ENCODE peak calls at places on chromosomes 3 and 15, in five cellular contexts. One of them, this sample, is unnamed.
A peak's percentile ranks its signal among the peaks of the same experiment; 100 is the strongest.

GRCh38 chr3:69669070-69669469 is 70.2 kb upstream of the MITF start:
- DNase-seq in GM20000: no peak
- DNase-seq in A549: no peak
- DNase-seq in NCI-H510A treated with DMSO at 0.1 percent for 48 hours: no peak
- DNase-seq in NCI-H187 treated with DMSO at 0.1 percent for 48 hours: no peak
- DNase-seq in this sample: no peak

GRCh38 chr15:57797608-57798267 is 91.2 kb downstream of the POLR2M start:
- DNase-seq in NCI-H187 treated with DMSO at 0.1 percent for 48 hours: no peak
- DNase-seq in GM20000: no peak
- DNase-seq in NCI-H510A treated with DMSO at 0.1 percent for 48 hours: no peak
- DNase-seq in A549: no peak
- DNase-seq in this sample: no peak

GRCh38 chr3:79414821-79415220 is 353.0 kb downstream of the ROBO1 start:
- DNase-seq in GM20000: no peak
- DNase-seq in A549: no peak
- DNase-seq in NCI-H510A treated with DMSO at 0.1 percent for 48 hours: no peak
- DNase-seq in NCI-H187 treated with DMSO at 0.1 percent for 48 hours: no peak
- DNase-seq in this sample: no peak

GRCh38 chr15:59896652-59897051 is 107.5 kb upstream of the FOXB1 start:
- DNase-seq in GM20000: no peak
- DNase-seq in NCI-H510A treated with DMSO at 0.1 percent for 48 hours: peak; percentile 10
- DNase-seq in NCI-H187 treated with DMSO at 0.1 percent for 48 hours: no peak
- DNase-seq in A549: no peak
- DNase-seq in this sample: no peak

GRCh38 chr3:85821130-85821756 is 862.5 kb downstream of the CADM2 start:
- DNase-seq in A549: peak; percentile 58
- DNase-seq in NCI-H510A treated with DMSO at 0.1 percent for 48 hours: peak; percentile 33
- DNase-seq in GM20000: peak; percentile 8
- DNase-seq in NCI-H187 treated with DMSO at 0.1 percent for 48 hours: no peak
- DNase-seq in this sample: no peak

GRCh38 chr3:21256932-21257331 is 494.1 kb downstream of the ZNF385D start:
- DNase-seq in A549: no peak
- DNase-seq in GM20000: no peak
- DNase-seq in NCI-H510A treated with DMSO at 0.1 percent for 48 hours: no peak
- DNase-seq in NCI-H187 treated with DMSO at 0.1 percent for 48 hours: no peak
- DNase-seq in this sample: no peak

GRCh38 chr15:73677146-73677607 is 7.0 kb upstream of the CD276 start:
- DNase-seq in NCI-H510A treated with DMSO at 0.1 percent for 48 hours: peak; percentile 16
- DNase-seq in GM20000: peak; percentile 70
- DNase-seq in NCI-H187 treated with DMSO at 0.1 percent for 48 hours: no peak
- DNase-seq in A549: peak; percentile 61
- DNase-seq in this sample: peak; percentile 37

GRCh38 chr3:47533481-47533880 is 20.0 kb upstream of the ELP6 start:
- DNase-seq in NCI-H187 treated with DMSO at 0.1 percent for 48 hours: no peak
- DNase-seq in NCI-H510A treated with DMSO at 0.1 percent for 48 hours: no peak
- DNase-seq in A549: no peak
- DNase-seq in GM20000: no peak
- DNase-seq in this sample: no peak

GRCh38 chr3:50625879-50626182 is 8.9 kb downstream of the MAPKAPK3 start:
- DNase-seq in GM20000: no peak
- DNase-seq in A549: no peak
- DNase-seq in NCI-H187 treated with DMSO at 0.1 percent for 48 hours: no peak
- DNase-seq in NCI-H510A treated with DMSO at 0.1 percent for 48 hours: no peak
- DNase-seq in this sample: no peak

GRCh38 chr15:72474912-72475601 is 927 bp downstream of the ARIH1 start:
- DNase-seq in NCI-H187 treated with DMSO at 0.1 percent for 48 hours: no peak
- DNase-seq in GM20000: peak; percentile 74
- DNase-seq in A549: peak; percentile 90
- DNase-seq in NCI-H510A treated with DMSO at 0.1 percent for 48 hours: peak; percentile 36
- DNase-seq in this sample: peak; percentile 82

GRCh38 chr3:185207931-185208746 is 45.7 kb downstream of the EHHADH start:
- DNase-seq in NCI-H510A treated with DMSO at 0.1 percent for 48 hours: no peak
- DNase-seq in NCI-H187 treated with DMSO at 0.1 percent for 48 hours: no peak
- DNase-seq in A549: no peak
- DNase-seq in GM20000: peak; percentile 60
- DNase-seq in this sample: no peak

GRCh38 chr3:112739252-112739945 is 98.5 kb upstream of the CCDC80 start:
- DNase-seq in NCI-H187 treated with DMSO at 0.1 percent for 48 hours: no peak
- DNase-seq in A549: peak; percentile 27
- DNase-seq in NCI-H510A treated with DMSO at 0.1 percent for 48 hours: no peak
- DNase-seq in GM20000: no peak
- DNase-seq in this sample: no peak

GRCh38 chr15:70762469-70763119 is 764 bp downstream of the UACA start:
- DNase-seq in NCI-H510A treated with DMSO at 0.1 percent for 48 hours: no peak
- DNase-seq in NCI-H187 treated with DMSO at 0.1 percent for 48 hours: no peak
- DNase-seq in GM20000: no peak
- DNase-seq in A549: peak; percentile 61
- DNase-seq in this sample: no peak

GRCh38 chr3:133479895-133480669 is 80.2 kb downstream of the BFSP2 start:
- DNase-seq in A549: no peak
- DNase-seq in NCI-H187 treated with DMSO at 0.1 percent for 48 hours: no peak
- DNase-seq in GM20000: peak; percentile 32
- DNase-seq in NCI-H510A treated with DMSO at 0.1 percent for 48 hours: no peak
- DNase-seq in this sample: no peak

GRCh38 chr3:23928525-23928924 is 11.6 kb downstream of the RPL15 start:
- DNase-seq in NCI-H510A treated with DMSO at 0.1 percent for 48 hours: no peak
- DNase-seq in A549: peak; percentile 32
- DNase-seq in NCI-H187 treated with DMSO at 0.1 percent for 48 hours: no peak
- DNase-seq in GM20000: no peak
- DNase-seq in this sample: no peak

GRCh38 chr15:91593081-91593480 is 260.4 kb upstream of the SLCO3A1 start:
- DNase-seq in NCI-H187 treated with DMSO at 0.1 percent for 48 hours: no peak
- DNase-seq in A549: no peak
- DNase-seq in NCI-H510A treated with DMSO at 0.1 percent for 48 hours: no peak
- DNase-seq in GM20000: no peak
- DNase-seq in this sample: no peak

GRCh38 chr3:65828706-65829105 is 210.0 kb downstream of the MAGI1 start:
- DNase-seq in GM20000: no peak
- DNase-seq in NCI-H187 treated with DMSO at 0.1 percent for 48 hours: no peak
- DNase-seq in NCI-H510A treated with DMSO at 0.1 percent for 48 hours: no peak
- DNase-seq in A549: no peak
- DNase-seq in this sample: peak; percentile 52

GRCh38 chr15:57218826-57219576 is 157.3 kb upstream of the CGNL1 start:
- DNase-seq in GM20000: no peak
- DNase-seq in NCI-H510A treated with DMSO at 0.1 percent for 48 hours: peak; percentile 99
- DNase-seq in A549: peak; percentile 54
- DNase-seq in NCI-H187 treated with DMSO at 0.1 percent for 48 hours: peak; percentile 70
- DNase-seq in this sample: peak; percentile 60

GRCh38 chr15:92638291-92638708 is 17.3 kb downstream of the FAM174B start:
- DNase-seq in NCI-H187 treated with DMSO at 0.1 percent for 48 hours: peak; percentile 83
- DNase-seq in A549: no peak
- DNase-seq in GM20000: no peak
- DNase-seq in NCI-H510A treated with DMSO at 0.1 percent for 48 hours: peak; percentile 88
- DNase-seq in this sample: no peak

GRCh38 chr3:86794336-86795065 is 196.4 kb downstream of the VGLL3 start:
- DNase-seq in NCI-H510A treated with DMSO at 0.1 percent for 48 hours: no peak
- DNase-seq in A549: no peak
- DNase-seq in GM20000: no peak
- DNase-seq in NCI-H187 treated with DMSO at 0.1 percent for 48 hours: no peak
- DNase-seq in this sample: peak; percentile 60

GRCh38 chr3:101099791-101100190 is 106.6 kb upstream of the ABI3BP start:
- DNase-seq in NCI-H187 treated with DMSO at 0.1 percent for 48 hours: no peak
- DNase-seq in NCI-H510A treated with DMSO at 0.1 percent for 48 hours: no peak
- DNase-seq in GM20000: no peak
- DNase-seq in A549: no peak
- DNase-seq in this sample: no peak

GRCh38 chr3:186097663-186098451 is 11.0 kb downstream of the ETV5 start:
- DNase-seq in NCI-H510A treated with DMSO at 0.1 percent for 48 hours: peak; percentile 90
- DNase-seq in GM20000: no peak
- DNase-seq in NCI-H187 treated with DMSO at 0.1 percent for 48 hours: peak; percentile 77
- DNase-seq in A549: peak; percentile 91
- DNase-seq in this sample: peak; percentile 84

GRCh38 chr3:3685721-3686120 is 113.5 kb upstream of the LRRN1 start:
- DNase-seq in NCI-H187 treated with DMSO at 0.1 percent for 48 hours: no peak
- DNase-seq in A549: no peak
- DNase-seq in NCI-H510A treated with DMSO at 0.1 percent for 48 hours: no peak
- DNase-seq in GM20000: no peak
- DNase-seq in this sample: no peak

GRCh38 chr15:36356978-36357582 is 222.3 kb upstream of the CDIN1 start:
- DNase-seq in NCI-H187 treated with DMSO at 0.1 percent for 48 hours: no peak
- DNase-seq in A549: no peak
- DNase-seq in GM20000: no peak
- DNase-seq in NCI-H510A treated with DMSO at 0.1 percent for 48 hours: no peak
- DNase-seq in this sample: peak; percentile 50

GRCh38 chr15:25178835-25179672 is 224.3 kb downstream of the SNRPN start:
- DNase-seq in GM20000: no peak
- DNase-seq in NCI-H510A treated with DMSO at 0.1 percent for 48 hours: no peak
- DNase-seq in NCI-H187 treated with DMSO at 0.1 percent for 48 hours: no peak
- DNase-seq in A549: no peak
- DNase-seq in this sample: no peak

GRCh38 chr3:124636101-124636862 is 94.0 kb upstream of the UMPS start:
- DNase-seq in NCI-H187 treated with DMSO at 0.1 percent for 48 hours: no peak
- DNase-seq in GM20000: no peak
- DNase-seq in A549: no peak
- DNase-seq in NCI-H510A treated with DMSO at 0.1 percent for 48 hours: no peak
- DNase-seq in this sample: no peak

GRCh38 chr15:42331235-42331634 is 28.1 kb upstream of the CAPN3 start:
- DNase-seq in GM20000: no peak
- DNase-seq in A549: no peak
- DNase-seq in NCI-H187 treated with DMSO at 0.1 percent for 48 hours: no peak
- DNase-seq in NCI-H510A treated with DMSO at 0.1 percent for 48 hours: no peak
- DNase-seq in this sample: no peak

GRCh38 chr15:92801412-92801773 is 98.7 kb upstream of the CHD2 start:
- DNase-seq in NCI-H187 treated with DMSO at 0.1 percent for 48 hours: no peak
- DNase-seq in NCI-H510A treated with DMSO at 0.1 percent for 48 hours: no peak
- DNase-seq in GM20000: no peak
- DNase-seq in A549: peak; percentile 87
- DNase-seq in this sample: peak; percentile 95

GRCh38 chr3:72961766-72962165 is 34.8 kb upstream of the PPP4R2 start:
- DNase-seq in A549: no peak
- DNase-seq in GM20000: no peak
- DNase-seq in NCI-H510A treated with DMSO at 0.1 percent for 48 hours: no peak
- DNase-seq in NCI-H187 treated with DMSO at 0.1 percent for 48 hours: no peak
- DNase-seq in this sample: no peak

GRCh38 chr3:149494759-149495580 is 20.5 kb downstream of the TM4SF4 start:
- DNase-seq in GM20000: no peak
- DNase-seq in NCI-H187 treated with DMSO at 0.1 percent for 48 hours: no peak
- DNase-seq in NCI-H510A treated with DMSO at 0.1 percent for 48 hours: no peak
- DNase-seq in A549: no peak
- DNase-seq in this sample: no peak

GRCh38 chr3:126570103-126570541 is 11.4 kb upstream of the C3orf22 start:
- DNase-seq in NCI-H510A treated with DMSO at 0.1 percent for 48 hours: no peak
- DNase-seq in GM20000: no peak
- DNase-seq in NCI-H187 treated with DMSO at 0.1 percent for 48 hours: no peak
- DNase-seq in A549: no peak
- DNase-seq in this sample: no peak